ENCODE peak calls at places on chromosomes 3 and 15, in five cellular contexts. T, M, P, U and R are unnamed samples.

GRCh38 chr3:100533176-100533575 is 40.8 kb downstream of the TMEM45A start:
- DNase-seq in T (no peak), M (no peak), U (no peak), P (no peak), R (no peak)

GRCh38 chr15:99209326-99209725 is 40.1 kb downstream of the TTC23 start:
- DNase-seq in P (no peak), T (no peak), U (no peak), M (no peak), R (no peak)

GRCh38 chr3:194003128-194004057 is 132.6 kb upstream of the HES1 start:
- DNase-seq in T (peak; percentile 94), M (peak; percentile 94), P (peak; percentile 65), U (peak; percentile 47), R (peak; percentile 43)

GRCh38 chr3:72185549-72186484 is 400.9 kb upstream of the PROK2 start:
- DNase-seq in P (no peak), T (no peak), U (peak; percentile 7), M (no peak), R (no peak)

GRCh38 chr3:14899993-14900618 is 47.3 kb upstream of the NR2C2 start:
- DNase-seq in M (no peak), T (no peak), U (peak; percentile 46), P (no peak), R (no peak)

GRCh38 chr15:85788796-85789495 is 5.8 kb downstream of the KLHL25 start:
- DNase-seq in T (no peak), P (no peak), U (no peak), M (peak; percentile 12), R (no peak)

GRCh38 chr15:20646529-20647142 is 105.0 kb upstream of the GOLGA6L6 start:
- DNase-seq in U (no peak), M (no peak), T (no peak), P (no peak), R (no peak)

GRCh38 chr3:194148383-194148782 is 12.4 kb downstream of the HES1 start:
- DNase-seq in M (peak; percentile 63), U (no peak), T (no peak), P (no peak), R (no peak)

GRCh38 chr15:91985297-91985696 is 131.8 kb downstream of the SLCO3A1 start:
- DNase-seq in T (no peak), M (no peak), U (no peak), P (no peak), R (no peak)

GRCh38 chr3:78913711-78914110 is 854.1 kb downstream of the ROBO1 start:
- DNase-seq in P (no peak), M (no peak), U (no peak), T (no peak), R (no peak)

GRCh38 chr3:64983583-64984359 is 296.0 kb upstream of the ADAMTS9 start:
- DNase-seq in T (no peak), M (no peak), P (no peak), U (no peak), R (no peak)

GRCh38 chr3:9955611-9956352 is 3.6 kb upstream of the PRRT3 start:
- DNase-seq in P (no peak), M (no peak), U (no peak), T (no peak), R (no peak)

GRCh38 chr15:91021516-91022074 is 799 bp downstream of the VPS33B start:
- DNase-seq in P (no peak), M (no peak), U (peak; percentile 5), T (no peak), R (no peak)

GRCh38 chr3:102156426-102156825 is 278.4 kb upstream of the ZPLD1 start:
- DNase-seq in M (no peak), U (no peak), T (peak; percentile 64), P (no peak), R (no peak)

GRCh38 chr15:68930268-68931022 is at the start of gene SPESP1:
- DNase-seq in T (peak; percentile 38), P (no peak), M (peak; percentile 87), U (no peak), R (no peak)
- H3K4me3 ChIP-seq in T (peak within 1 kb of the TSS; percentile 31), P (no peak within 1 kb of the TSS), M (peak within 1 kb of the TSS; percentile 35), U (no peak within 1 kb of the TSS), R (peak within 1 kb of the TSS; percentile 66)

DNA sequence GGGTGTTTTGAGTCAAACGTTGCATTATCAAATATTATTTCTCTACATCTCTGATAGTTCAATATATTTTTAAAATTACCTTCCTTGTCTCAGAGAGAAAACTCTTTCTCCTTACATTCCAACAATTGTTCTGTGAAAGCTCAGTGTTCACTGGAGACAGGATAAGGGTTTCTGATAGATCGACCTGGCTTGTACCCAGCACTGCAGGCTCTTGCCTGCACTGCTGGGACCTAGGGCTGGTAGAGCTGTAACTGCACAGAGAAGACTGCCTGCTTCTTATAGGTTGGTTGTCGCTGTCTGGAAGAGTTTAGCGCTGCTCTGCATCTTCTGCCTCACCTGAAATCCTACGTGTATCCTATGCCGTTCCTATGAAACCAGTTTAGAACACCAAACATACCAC is 249.9 kb upstream of the LRTM1 start:
- DNase-seq in T (no peak), U (no peak), M (no peak), P (no peak), R (no peak)
- TF ChIP-seq POLR2A in T (no peak), U (no peak), M (no peak), P (no peak), R (no peak)

GRCh38 chr3:99532246-99532645 is 106.1 kb upstream of the COL8A1 start:
- DNase-seq in U (peak; percentile 29), T (no peak), M (no peak), P (peak; percentile 73), R (no peak)

GRCh38 chr3:99534951-99535704 is 103.3 kb upstream of the COL8A1 start:
- DNase-seq in T (no peak), U (no peak), M (no peak), P (no peak), R (no peak)

GRCh38 chr3:99526927-99527326 is 111.5 kb upstream of the COL8A1 start:
- DNase-seq in P (no peak), T (no peak), U (no peak), M (no peak), R (no peak)

GRCh38 chr3:99523446-99523845 is 114.9 kb upstream of the COL8A1 start:
- DNase-seq in U (no peak), P (no peak), M (no peak), T (no peak), R (no peak)

GRCh38 chr3:99529265-99529664 is 109.1 kb upstream of the COL8A1 start:
- DNase-seq in T (no peak), M (no peak), U (no peak), P (no peak), R (no peak)
- H3K27ac ChIP-seq in T (no peak overlapping the region), M (no peak overlapping the region), U (no peak overlapping the region), P (no peak overlapping the region), R (no peak overlapping the region)

GRCh38 chr15:77569647-77570186 is 63.0 kb downstream of the LINGO1 start:
- DNase-seq in T (no peak), U (peak; percentile 44), P (no peak), M (peak; percentile 59), R (no peak)
- H3K4me3 ChIP-seq in T (peak overlapping the region; percentile 25), U (peak overlapping the region; percentile 66), P (no peak overlapping the region), M (peak overlapping the region; percentile 23), R (peak overlapping the region; percentile 4)

GRCh38 chr15:68820589-68821189 is at the start of gene ANP32A:
- DNase-seq in U (peak; percentile 85), M (peak; percentile 99), P (peak; percentile 99), T (peak; percentile 96), R (peak; percentile 53)

GRCh38 chr15:68818671-68819450 is 1.8 kb downstream of the ANP32A start:
- DNase-seq in M (peak; percentile 75), T (peak; percentile 36), U (peak; percentile 24), P (peak; percentile 70), R (no peak)

GRCh38 chr15:68819451-68820204 is 1.1 kb downstream of the ANP32A start:
- DNase-seq in U (peak; percentile 24), T (peak; percentile 47), P (no peak), M (peak; percentile 65), R (no peak)

GRCh38 chr15:68821190-68821897 is 649 bp upstream of the ANP32A start:
- DNase-seq in P (no peak), M (no peak), U (no peak), T (no peak), R (no peak)

GRCh38 chr15:68820205-68820588 is 498 bp downstream of the ANP32A start:
- DNase-seq in U (peak; percentile 21), M (peak; percentile 72), P (no peak), T (peak; percentile 55), R (no peak)
- TF ChIP-seq POLR2A in U (peak; percentile 12), M (no peak), P (no peak), T (no peak), R (no peak)